ENCODE peak calls at places on chromosome 22, in five cellular contexts. N is GM10248, R is adrenal gland, M is fibroblast of lung, A is fibroblast of mammary gland. O is an unnamed sample.

GRCh38 chr22:30925667-30926066 is 42.9 kb downstream of the MORC2 start:
- DNase-seq in N (no peak), A (no peak), M (no peak), R (no peak), O (no peak)

GRCh38 chr22:48923165-48923875 is 904.4 kb downstream of the BRD1 start:
- DNase-seq in N (no peak), M (no peak), R (no peak), A (no peak), O (no peak)

GRCh38 chr22:20429254-20430100 is 8.1 kb downstream of the SCARF2 start:
- DNase-seq in R (peak), A (no peak), M (no peak), N (peak), O (peak)

GRCh38 chr22:29306830-29307657 is 594 bp downstream of the GAS2L1 start:
- DNase-seq in A (peak), R (peak), M (peak), N (peak), O (peak)

GRCh38 chr22:18954941-18955571 is 19.0 kb upstream of the PRODH start:
- DNase-seq in M (no peak), N (no peak), A (no peak), R (no peak), O (no peak)

GRCh38 chr22:28874061-28874460 is 9.3 kb upstream of the ZNRF3 start:
- DNase-seq in M (no peak), A (no peak), R (no peak), N (no peak), O (no peak)

GRCh38 chr22:39248254-39248653 is 3.5 kb upstream of the PDGFB start:
- DNase-seq in N (no peak), M (peak), R (no peak), A (no peak), O (no peak)

GRCh38 chr22:37205046-37205445 is 7.2 kb downstream of the SSTR3 start:
- DNase-seq in N (no peak), R (no peak), M (no peak), A (no peak), O (no peak)

GRCh38 chr22:37636186-37636948 is 3.1 kb upstream of the SH3BP1 start:
- DNase-seq in N (no peak), R (no peak), A (peak), M (peak), O (no peak)

GRCh38 chr22:48799227-48799970 is 1028.3 kb downstream of the BRD1 start:
- DNase-seq in N (no peak), R (no peak), A (no peak), M (no peak), O (no peak)

DNA sequence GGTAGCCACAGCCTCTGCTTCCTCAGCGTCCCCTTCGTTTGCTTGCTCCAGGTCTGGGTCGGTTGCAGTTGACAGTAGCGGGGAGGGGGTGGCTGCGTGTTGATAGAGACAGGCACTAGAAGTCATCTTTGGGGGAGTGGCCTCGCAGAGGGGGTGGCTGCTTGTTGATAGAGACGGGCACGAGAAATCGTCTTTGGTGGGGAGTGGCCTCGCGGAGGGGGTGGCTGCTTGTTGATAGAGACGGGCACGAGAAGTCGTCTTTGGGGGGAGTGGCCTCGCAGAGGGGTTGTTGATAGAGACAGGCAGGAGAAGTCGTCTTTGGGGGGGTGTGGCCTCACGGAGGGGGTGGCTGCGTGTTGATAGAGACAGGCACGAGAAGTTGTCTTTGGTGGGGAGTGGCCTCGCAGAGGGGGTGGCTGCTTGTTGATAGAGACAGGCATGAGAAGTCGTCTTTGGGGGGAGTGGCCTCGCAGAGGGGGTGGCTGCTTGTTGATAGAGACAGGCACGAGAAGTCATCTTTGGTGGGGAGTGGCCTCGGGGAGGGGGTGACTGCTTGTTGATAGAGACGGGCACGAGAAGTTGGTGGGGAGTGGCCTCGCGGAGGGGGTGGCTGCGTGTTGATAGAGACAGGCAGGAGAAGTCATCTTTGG is 328.3 kb downstream of the TBC1D22A start:
- DNase-seq in R (no peak), N (no peak), A (peak), M (peak), O (no peak)
- TF ChIP-seq CTCF in R (no peak), N (no peak), A (no peak), M (no peak), O (no peak)

GRCh38 chr22:46998346-46998745 is 235.9 kb downstream of the TBC1D22A start:
- DNase-seq in N (no peak), A (no peak), M (no peak), R (no peak), O (no peak)

GRCh38 chr22:46994983-46995382 is 232.5 kb downstream of the TBC1D22A start:
- DNase-seq in M (no peak), N (no peak), A (no peak), R (no peak), O (no peak)

GRCh38 chr22:46997311-46997970 is 235.0 kb downstream of the TBC1D22A start:
- DNase-seq in A (no peak), N (no peak), R (no peak), M (no peak), O (no peak)

GRCh38 chr22:46995501-46996360 is 233.3 kb downstream of the TBC1D22A start:
- DNase-seq in N (no peak), M (no peak), A (no peak), R (no peak), O (no peak)

DNA sequence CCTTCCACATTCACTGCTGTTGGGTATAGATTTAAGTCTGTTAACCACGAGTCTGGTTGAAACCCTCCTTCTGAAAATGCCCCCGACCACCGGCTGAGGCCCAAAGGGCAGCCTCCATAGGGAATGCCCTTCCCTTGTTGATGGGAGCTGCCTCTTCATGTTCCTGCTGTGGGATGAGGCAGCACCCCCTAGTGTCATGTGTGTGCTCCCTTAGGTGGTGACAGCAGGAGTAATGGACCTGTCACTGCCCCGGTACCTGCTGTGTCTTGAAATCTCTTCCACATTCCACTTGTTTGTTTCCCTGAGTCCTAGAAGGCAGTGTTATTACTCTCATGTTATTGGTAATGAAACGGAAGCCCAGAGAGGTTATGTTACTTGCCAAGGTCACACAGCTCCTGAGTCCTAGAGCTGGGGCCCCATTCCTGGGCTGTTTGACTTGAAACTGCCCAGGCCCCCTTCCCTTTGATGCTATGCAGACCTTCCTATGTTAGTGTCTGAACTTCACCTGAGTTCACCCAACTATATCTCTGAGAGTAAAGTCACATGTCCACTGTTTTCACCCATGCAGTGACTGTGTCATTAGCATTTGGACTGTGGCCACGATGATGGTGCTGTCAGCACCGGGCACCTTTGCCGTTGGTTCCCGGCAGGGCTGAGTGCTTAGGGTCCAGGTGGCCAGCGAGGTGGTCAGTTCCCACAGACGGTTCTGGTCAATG is 234.3 kb downstream of the TBC1D22A start:
- DNase-seq in A (no peak), R (no peak), N (no peak), M (no peak), O (no peak)
- TF ChIP-seq CTCF in A (peak), R (no peak), N (no peak), M (no peak), O (no peak)

DNA sequence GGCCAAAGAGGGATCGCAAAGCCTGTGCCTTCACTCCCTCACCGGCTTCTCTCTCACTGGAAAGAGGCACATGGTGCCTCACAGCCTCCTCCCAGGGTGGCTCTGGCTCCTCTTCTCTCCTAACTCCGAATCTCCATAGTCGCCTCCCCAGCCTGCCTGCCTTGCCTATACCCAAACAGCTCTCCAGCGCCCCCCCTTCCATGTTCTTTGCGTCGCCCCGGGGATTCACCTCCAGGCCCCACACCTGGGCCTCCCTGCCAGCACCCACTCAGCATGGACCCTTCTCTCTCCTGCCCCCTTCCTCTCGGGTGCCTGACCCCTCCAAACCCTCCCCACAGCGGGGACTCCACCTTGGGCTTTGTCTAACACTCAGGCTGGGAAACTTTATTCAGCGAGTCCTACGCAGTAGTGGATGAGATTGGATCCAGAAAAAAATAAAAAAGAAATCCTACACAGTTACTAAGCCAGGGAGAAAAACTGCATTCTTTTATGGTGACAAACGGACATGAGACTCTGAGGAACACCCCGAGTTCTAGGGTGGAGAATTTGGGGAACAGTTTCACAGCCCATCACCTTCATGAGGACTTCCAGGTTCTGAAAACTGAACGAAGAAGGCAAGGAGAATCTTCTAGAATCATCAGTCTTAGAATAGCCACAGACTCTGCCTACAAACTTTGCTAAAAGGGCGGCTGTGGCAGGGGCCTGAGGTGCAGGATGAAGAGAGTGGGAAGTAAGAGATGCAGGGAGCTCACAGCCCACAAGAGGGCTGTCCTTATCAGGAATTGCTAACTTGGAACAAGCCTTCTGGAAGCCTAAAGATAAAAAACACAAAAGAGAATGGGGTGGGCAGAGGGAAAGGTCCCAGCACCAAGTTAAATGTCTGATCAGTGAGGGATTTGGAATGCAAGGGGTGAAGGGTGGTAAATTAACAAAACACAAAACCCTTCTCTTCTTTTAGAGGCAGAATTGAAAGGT is 5.3 kb downstream of the PPM1F start:
- DNase-seq in R (no peak), A (peak), N (no peak), M (peak), O (peak)
- TF ChIP-seq CTCF in R (peak), A (peak), N (no peak), M (peak), O (peak)

GRCh38 chr22:41951898-41952474 is at the start of gene SMIM45:
- DNase-seq in N (no peak), M (no peak), A (no peak), R (peak), O (no peak)
- TF ChIP-seq CTCF in N (no peak), M (no peak), A (no peak), R (no peak), O (no peak)

DNA sequence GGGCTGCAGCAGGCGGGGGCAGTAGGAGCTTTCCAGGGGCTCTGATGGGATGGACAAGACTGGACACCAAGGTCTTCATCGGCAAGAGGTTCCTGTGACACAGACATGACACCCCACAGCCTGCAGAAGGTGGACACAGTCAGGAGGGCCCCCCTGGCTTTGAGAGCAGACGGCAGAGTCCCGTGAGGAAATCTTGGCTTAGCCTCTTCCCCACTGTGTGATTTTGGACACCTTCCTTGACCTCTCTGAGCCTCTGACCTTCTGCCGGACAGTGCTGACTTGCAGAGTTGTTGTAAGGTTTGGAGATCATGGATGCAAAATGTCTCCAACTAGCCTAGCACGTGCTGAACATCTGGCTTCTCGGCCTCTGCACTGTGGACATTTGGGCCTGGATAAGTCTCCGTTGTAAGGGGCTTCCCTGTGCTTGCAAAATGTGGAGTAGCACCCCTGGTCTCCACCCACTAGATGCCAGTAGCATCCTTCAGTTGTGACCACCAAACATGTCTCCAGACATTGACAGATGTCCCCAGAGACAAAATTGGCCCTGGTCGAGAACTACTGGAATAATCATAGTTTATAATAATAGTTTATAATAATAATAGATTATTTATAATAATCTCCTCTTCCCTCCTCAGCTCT is 54.6 kb downstream of the MCM5 start:
- DNase-seq in R (no peak), M (no peak), A (no peak), N (no peak), O (no peak)
- TF ChIP-seq CTCF in R (peak), M (no peak), A (no peak), N (no peak), O (no peak)

DNA sequence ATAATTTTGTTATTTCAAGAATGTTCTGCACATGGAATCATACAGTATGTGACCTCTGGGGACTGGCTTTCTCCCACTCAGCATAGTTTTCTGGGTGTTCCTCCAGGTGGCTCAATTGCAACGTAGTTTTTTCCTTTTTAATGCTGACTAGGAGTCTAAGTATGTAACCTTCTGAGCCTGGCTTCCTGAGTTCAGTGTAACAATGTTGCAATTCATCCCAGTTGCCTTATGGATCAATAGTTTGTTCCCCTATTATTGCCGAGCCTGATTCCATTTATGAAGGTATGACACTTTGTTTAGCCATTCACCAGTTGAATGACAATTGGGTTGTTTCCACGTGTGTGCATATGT is 128.3 kb downstream of the CRYBB2 start:
- DNase-seq in M (peak), A (no peak), N (no peak), R (no peak), O (no peak)
- TF ChIP-seq CTCF in M (no peak), A (no peak), N (no peak), R (no peak), O (no peak)

GRCh38 chr22:44091021-44091721 is 67.1 kb downstream of the PARVB start:
- DNase-seq in A (peak), R (no peak), M (peak), N (no peak), O (peak)
- TF ChIP-seq CTCF in A (peak), R (no peak), M (no peak), N (no peak), O (peak)

GRCh38 chr22:50473088-50473487 is 1.7 kb downstream of the SBF1 start:
- DNase-seq in N (no peak), M (no peak), R (no peak), A (no peak), O (no peak)
- TF ChIP-seq CTCF in N (peak), M (no peak), R (no peak), A (peak), O (no peak)